ENCODE peak calls at places on chromosomes 12 and 14, in eight cellular contexts. One of them, this sample, is unnamed.

GRCh38 chr12:12267801-12268200 is 957 bp upstream of the LRP6 start:
- DNase-seq in nucleus accumbens: no peak
- DNase-seq in activated CD4-positive, alpha-beta T cell treated with anti-CD3 and anti-CD28 coated beads, Interleukin-2, amount 50 U/mL, for 1 hour: no peak
- DNase-seq in lower lobe of right lung: no peak
- DNase-seq in NCI-H774: no peak
- DNase-seq in right cardiac atrium: no peak
- DNase-seq in activated naive CD4-positive, alpha-beta T cell treated with Interleukin-2 at 50 U/mL for 16 hours: no peak
- DNase-seq in Right ventricle myocardium superior: no peak
- DNase-seq in this sample: no peak

GRCh38 chr12:113537751-113538087 is 66.0 kb upstream of the LHX5 start:
- DNase-seq in activated naive CD4-positive, alpha-beta T cell treated with Interleukin-2 at 50 U/mL for 16 hours: no peak
- DNase-seq in NCI-H774: no peak
- DNase-seq in right cardiac atrium: no peak
- DNase-seq in activated CD4-positive, alpha-beta T cell treated with anti-CD3 and anti-CD28 coated beads, Interleukin-2, amount 50 U/mL, for 1 hour: no peak
- DNase-seq in lower lobe of right lung: no peak
- DNase-seq in Right ventricle myocardium superior: no peak
- DNase-seq in nucleus accumbens: peak
- DNase-seq in this sample: no peak

GRCh38 chr14:68760771-68761170 is 32.1 kb downstream of the ZFP36L1 start:
- DNase-seq in nucleus accumbens: no peak
- DNase-seq in right cardiac atrium: no peak
- DNase-seq in activated naive CD4-positive, alpha-beta T cell treated with Interleukin-2 at 50 U/mL for 16 hours: no peak
- DNase-seq in NCI-H774: no peak
- DNase-seq in Right ventricle myocardium superior: no peak
- DNase-seq in activated CD4-positive, alpha-beta T cell treated with anti-CD3 and anti-CD28 coated beads, Interleukin-2, amount 50 U/mL, for 1 hour: no peak
- DNase-seq in lower lobe of right lung: no peak
- DNase-seq in this sample: no peak

GRCh38 chr12:56151672-56152131 is 685 bp upstream of the MYL6B start:
- DNase-seq in nucleus accumbens: peak
- DNase-seq in NCI-H774: peak
- DNase-seq in lower lobe of right lung: peak
- DNase-seq in right cardiac atrium: no peak
- DNase-seq in Right ventricle myocardium superior: peak
- DNase-seq in activated naive CD4-positive, alpha-beta T cell treated with Interleukin-2 at 50 U/mL for 16 hours: peak
- DNase-seq in activated CD4-positive, alpha-beta T cell treated with anti-CD3 and anti-CD28 coated beads, Interleukin-2, amount 50 U/mL, for 1 hour: peak
- DNase-seq in this sample: peak

GRCh38 chr12:30482650-30483049 is 213.0 kb downstream of the IPO8 start:
- DNase-seq in lower lobe of right lung: no peak
- DNase-seq in NCI-H774: no peak
- DNase-seq in activated naive CD4-positive, alpha-beta T cell treated with Interleukin-2 at 50 U/mL for 16 hours: no peak
- DNase-seq in nucleus accumbens: no peak
- DNase-seq in Right ventricle myocardium superior: no peak
- DNase-seq in right cardiac atrium: no peak
- DNase-seq in activated CD4-positive, alpha-beta T cell treated with anti-CD3 and anti-CD28 coated beads, Interleukin-2, amount 50 U/mL, for 1 hour: no peak
- DNase-seq in this sample: no peak

GRCh38 chr12:127943481-127944210 is 323.3 kb upstream of the TMEM132C start:
- DNase-seq in nucleus accumbens: no peak
- DNase-seq in lower lobe of right lung: no peak
- DNase-seq in right cardiac atrium: no peak
- DNase-seq in NCI-H774: no peak
- DNase-seq in activated CD4-positive, alpha-beta T cell treated with anti-CD3 and anti-CD28 coated beads, Interleukin-2, amount 50 U/mL, for 1 hour: no peak
- DNase-seq in Right ventricle myocardium superior: no peak
- DNase-seq in activated naive CD4-positive, alpha-beta T cell treated with Interleukin-2 at 50 U/mL for 16 hours: no peak
- DNase-seq in this sample: no peak

GRCh38 chr14:25250516-25250915 is 200.6 kb upstream of the STXBP6 start:
- DNase-seq in NCI-H774: no peak
- DNase-seq in nucleus accumbens: no peak
- DNase-seq in activated CD4-positive, alpha-beta T cell treated with anti-CD3 and anti-CD28 coated beads, Interleukin-2, amount 50 U/mL, for 1 hour: no peak
- DNase-seq in right cardiac atrium: no peak
- DNase-seq in Right ventricle myocardium superior: no peak
- DNase-seq in lower lobe of right lung: no peak
- DNase-seq in activated naive CD4-positive, alpha-beta T cell treated with Interleukin-2 at 50 U/mL for 16 hours: no peak
- DNase-seq in this sample: no peak

GRCh38 chr12:88753074-88753473 is 172.8 kb upstream of the KITLG start:
- DNase-seq in Right ventricle myocardium superior: no peak
- DNase-seq in right cardiac atrium: no peak
- DNase-seq in lower lobe of right lung: no peak
- DNase-seq in activated CD4-positive, alpha-beta T cell treated with anti-CD3 and anti-CD28 coated beads, Interleukin-2, amount 50 U/mL, for 1 hour: no peak
- DNase-seq in activated naive CD4-positive, alpha-beta T cell treated with Interleukin-2 at 50 U/mL for 16 hours: no peak
- DNase-seq in nucleus accumbens: no peak
- DNase-seq in NCI-H774: no peak
- DNase-seq in this sample: no peak

GRCh38 chr14:68109132-68109531 is 289.6 kb downstream of the RAD51B start:
- DNase-seq in right cardiac atrium: no peak
- DNase-seq in activated CD4-positive, alpha-beta T cell treated with anti-CD3 and anti-CD28 coated beads, Interleukin-2, amount 50 U/mL, for 1 hour: no peak
- DNase-seq in NCI-H774: no peak
- DNase-seq in lower lobe of right lung: no peak
- DNase-seq in Right ventricle myocardium superior: no peak
- DNase-seq in activated naive CD4-positive, alpha-beta T cell treated with Interleukin-2 at 50 U/mL for 16 hours: no peak
- DNase-seq in nucleus accumbens: no peak
- DNase-seq in this sample: no peak